ENCODE peak calls at places on chromosomes 16 and 17, in five cellular contexts. I is CD8-positive, alpha-beta memory T cell; U is small intestine; W is fibroblast of lung; V is lung. J is an unnamed sample. For H3K27me3 and H3K4me1, the result is how much of the 10 kb centered on the place peaks cover.

GRCh38 chr17:76631821-76632565 is 11.6 kb downstream of the ST6GALNAC1 start:
- DNase-seq in I (no peak), U (no peak), W (no peak), V (no peak), J (no peak)

GRCh38 chr17:29151567-29151966 is 28.6 kb downstream of the MYO18A start:
- DNase-seq in I (no peak), U (no peak), W (no peak), V (no peak), J (no peak)

GRCh38 chr17:16988749-16989229 is 16.9 kb upstream of the TNFRSF13B start:
- DNase-seq in I (no peak), U (no peak), W (no peak), V (no peak), J (no peak)

GRCh38 chr16:13906426-13907089 is 13.4 kb upstream of the ERCC4 start:
- DNase-seq in I (no peak), U (no peak), W (no peak), V (no peak), J (no peak)

GRCh38 chr17:54527941-54528340 is 372.7 kb upstream of the TOM1L1 start:
- DNase-seq in I (no peak), U (no peak), W (no peak), V (no peak), J (no peak)

GRCh38 chr16:21071741-21072140 is 78.9 kb downstream of the DNAH3 start:
- DNase-seq in I (no peak), U (no peak), W (no peak), V (no peak), J (no peak)

GRCh38 chr17:47240375-47240764 is 13.3 kb upstream of the ITGB3 start:
- DNase-seq in I (no peak), U (no peak), W (no peak), V (no peak), J (no peak)

GRCh38 chr16:61798741-61799140 is 237.5 kb downstream of the CDH8 start:
- DNase-seq in I (no peak), U (no peak), W (no peak), V (no peak), J (no peak)

GRCh38 chr16:58148099-58148498 is 18.9 kb upstream of the CFAP20 start:
- DNase-seq in I (no peak), U (no peak), W (no peak), V (no peak), J (no peak)

GRCh38 chr17:27928546-27928945 is 35.4 kb upstream of the LYRM9 start:
- DNase-seq in I (no peak), U (no peak), W (no peak), V (no peak), J (no peak)

GRCh38 chr16:67697813-67698212 is 21.3 kb downstream of the GFOD2 start:
- DNase-seq in I (no peak), U (peak), W (no peak), V (no peak), J (no peak)

GRCh38 chr17:9177212-9177611 is 155.9 kb downstream of the NTN1 start:
- DNase-seq in I (no peak), U (no peak), W (no peak), V (no peak), J (peak)

DNA sequence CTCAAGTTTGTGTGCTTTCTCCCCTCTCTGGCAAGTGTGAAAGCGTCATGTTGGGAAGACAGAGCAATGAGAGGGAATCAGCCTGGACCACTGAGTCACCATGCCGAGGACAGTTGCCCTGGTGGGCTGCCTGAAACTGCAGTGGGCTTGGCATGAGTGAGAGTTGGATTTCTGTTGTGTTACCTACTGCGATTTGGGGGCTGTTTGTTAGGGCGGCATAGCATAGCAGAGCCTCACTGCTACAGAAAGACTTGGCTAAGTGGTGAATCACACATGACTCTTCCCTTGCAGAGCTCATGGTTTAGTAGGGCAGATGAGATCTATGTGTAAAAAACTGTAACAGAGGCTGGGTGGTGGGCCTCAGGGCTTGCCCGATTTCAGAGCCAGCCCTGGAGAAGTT is 324.6 kb downstream of the C16orf95 start:
- DNase-seq in I (no peak), U (no peak), W (no peak), V (no peak), J (no peak)
- H3K27me3 ChIP-seq in I (under half), U (under half), W (under half), V (under half), J (under half)

GRCh38 chr17:32197987-32198386 is 55.7 kb downstream of the RHOT1 start:
- DNase-seq in I (no peak), U (peak), W (no peak), V (no peak), J (no peak)
- H3K4me1 ChIP-seq in I (under half), U (under half), W (under half), V (under half), J (under half)

GRCh38 chr17:35716897-35717839 is 14.3 kb upstream of the RASL10B start:
- DNase-seq in I (no peak), U (no peak), W (peak), V (no peak), J (no peak)
- H3K27ac ChIP-seq in I (no peak), U (no peak), W (no peak), V (peak), J (peak)

DNA sequence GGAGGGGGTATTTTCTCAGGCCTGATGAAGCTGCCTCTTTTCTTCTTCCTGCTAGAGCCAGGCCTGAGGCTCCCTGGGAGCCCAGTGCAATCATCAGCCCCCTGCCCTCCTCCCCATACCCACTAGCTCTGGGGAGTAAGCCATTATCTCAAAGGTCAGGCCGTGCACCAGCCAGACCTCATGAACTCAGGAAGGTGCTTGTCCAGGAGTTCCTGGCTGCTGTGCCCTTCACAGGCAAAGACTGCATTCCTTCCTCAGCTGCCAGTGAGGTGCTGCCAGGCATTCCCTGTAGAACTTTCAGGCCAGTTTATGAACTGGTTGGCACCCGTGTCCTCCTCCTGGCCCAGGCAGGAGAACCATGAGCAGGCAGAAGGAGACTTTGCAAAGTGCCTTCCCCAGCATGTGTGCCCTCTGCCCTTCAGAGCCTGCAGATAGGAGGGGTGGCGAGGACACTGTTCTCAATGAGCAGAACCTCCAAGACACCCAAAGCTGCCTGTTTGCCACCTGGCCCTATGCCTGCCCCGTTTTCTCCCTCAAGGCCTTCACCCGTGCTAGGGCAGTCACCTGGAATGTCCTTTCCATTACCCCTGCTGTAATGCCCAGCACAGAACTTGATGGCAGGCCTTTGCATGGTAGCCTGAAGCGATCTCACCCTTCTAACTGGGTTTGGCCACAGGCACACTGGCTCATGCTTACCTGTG is 7.7 kb downstream of the TBX2 start:
- DNase-seq in I (no peak), U (no peak), W (peak), V (no peak), J (no peak)
- H3K27me3 ChIP-seq in I (half or more), U (under half), W (under half), V (under half), J (under half)

DNA sequence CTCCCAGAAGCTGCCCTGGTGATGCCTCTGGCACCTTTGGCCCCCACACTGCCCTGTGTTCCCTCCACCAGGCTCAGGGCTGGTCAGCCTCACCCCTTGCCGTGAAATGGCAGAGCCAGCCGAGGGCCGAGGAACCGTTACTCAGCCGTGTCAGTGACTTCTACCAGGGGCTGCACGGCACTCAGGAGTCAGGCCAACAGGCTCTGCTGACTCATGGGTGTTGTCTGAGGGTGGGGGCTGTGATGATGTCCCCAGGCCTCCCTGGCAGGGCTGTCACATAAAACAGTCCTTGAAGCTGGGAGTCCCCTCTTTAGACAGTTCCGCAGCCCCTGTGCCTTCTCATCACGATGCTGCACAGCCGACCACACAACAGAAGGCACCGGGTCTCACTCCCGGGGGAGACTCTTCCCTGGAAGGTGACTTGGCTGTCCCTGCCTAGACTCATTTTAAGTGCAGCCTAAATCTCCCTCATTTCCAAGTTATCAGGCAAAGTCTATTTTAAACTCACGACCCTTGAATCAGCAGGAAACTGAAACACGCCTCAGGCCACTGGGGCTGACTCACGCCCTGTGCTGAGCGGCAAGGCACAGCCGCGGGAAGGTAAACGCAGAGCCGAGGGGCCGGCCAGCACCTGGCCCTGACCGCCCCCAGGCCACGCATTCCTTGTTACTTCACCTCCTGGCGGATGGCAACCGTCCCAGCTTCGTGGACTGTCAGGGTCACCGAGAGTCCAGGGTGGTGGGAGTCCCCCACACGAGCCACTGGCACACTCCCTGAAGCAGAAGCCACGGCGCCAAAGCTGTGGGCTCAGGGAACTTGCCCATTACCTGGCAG is 102.6 kb downstream of the ZNF778 start:
- DNase-seq in I (no peak), U (peak), W (peak), V (no peak), J (peak)
- H3K4me1 ChIP-seq in I (half or more), U (under half), W (half or more), V (under half), J (under half)

GRCh38 chr16:72664122-72664479 is 383.8 kb downstream of the ZFHX3 start:
- DNase-seq in I (no peak), U (peak), W (no peak), V (no peak), J (no peak)
- H3K27ac ChIP-seq in I (peak), U (no peak), W (peak), V (no peak), J (no peak)

GRCh38 chr17:48623583-48623982 is 2.6 kb downstream of the HOXB9 start:
- DNase-seq in I (no peak), U (no peak), W (no peak), V (no peak), J (no peak)
- H3K27me3 ChIP-seq in I (half or more), U (half or more), W (half or more), V (under half), J (under half)

DNA sequence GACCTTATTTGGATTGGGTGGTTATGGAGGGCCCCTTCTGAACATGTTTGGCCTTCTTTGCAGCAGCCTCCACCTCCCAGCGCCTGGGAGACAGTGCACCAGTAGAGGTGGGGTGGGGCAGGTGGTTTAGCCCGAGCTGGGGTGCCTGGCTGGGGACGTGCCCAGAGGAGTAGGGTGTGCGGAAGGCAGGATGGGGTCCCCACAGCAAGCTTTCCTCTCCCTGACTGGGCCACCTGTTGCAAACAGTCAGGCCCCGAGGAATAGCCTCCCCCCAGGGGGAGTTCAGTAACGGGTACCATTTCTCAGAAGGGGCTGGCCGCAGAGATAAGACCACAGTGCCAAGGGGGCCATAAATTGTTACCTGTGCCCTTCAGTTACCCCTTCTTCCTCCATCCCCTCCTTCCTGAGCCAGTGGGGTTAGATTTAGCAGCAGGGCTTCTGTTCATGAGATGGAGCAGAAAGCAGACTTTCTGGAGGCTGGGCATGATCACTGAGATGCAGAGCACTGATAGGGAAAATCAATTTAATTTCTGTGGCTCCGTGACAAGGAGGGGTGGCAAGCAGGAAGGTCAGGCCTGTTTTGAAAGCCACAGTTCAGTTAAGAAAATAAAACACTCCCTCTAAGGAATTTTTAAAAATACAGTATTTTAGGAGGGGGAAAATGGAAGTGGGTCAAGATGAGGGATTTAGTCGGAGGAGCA is 181.9 kb downstream of the MSI2 start:
- DNase-seq in I (no peak), U (no peak), W (no peak), V (no peak), J (peak)
- H3K4me1 ChIP-seq in I (under half), U (under half), W (under half), V (under half), J (under half)

DNA sequence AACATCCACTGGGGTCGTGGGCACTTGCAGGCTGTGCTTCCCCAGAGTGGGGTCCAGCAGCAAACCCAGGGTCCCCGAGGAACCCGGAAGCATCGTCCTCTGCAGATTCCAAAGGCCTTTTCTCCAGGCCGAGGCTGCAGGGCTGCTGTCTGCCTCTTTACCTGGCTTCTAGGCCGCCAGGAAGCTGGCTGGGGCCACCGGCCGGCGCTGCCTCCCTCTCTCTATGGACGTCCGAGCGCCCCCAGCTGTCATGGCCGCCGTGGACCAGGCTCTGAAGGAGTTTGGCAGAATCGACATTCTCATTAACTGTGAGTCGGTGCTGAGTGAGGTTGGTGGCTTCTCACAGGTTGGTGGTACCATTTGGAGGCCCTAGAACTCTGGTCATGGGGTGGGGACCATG is 5.6 kb downstream of the DECR2 start:
- DNase-seq in I (no peak), U (no peak), W (no peak), V (no peak), J (no peak)
- H3K27ac ChIP-seq in I (no peak), U (no peak), W (no peak), V (no peak), J (no peak)

GRCh38 chr16:71365021-71365420 is 6.5 kb downstream of the CALB2 start:
- DNase-seq in I (no peak), U (no peak), W (no peak), V (no peak), J (no peak)
- H3K27me3 ChIP-seq in I (under half), U (under half), W (under half), V (under half), J (under half)

J was measured in right cardiac atrium.